ENCODE peak calls at places on chromosome X, in ten cellular contexts. M, G, J, Q, C, R, K, L, B and N are unnamed samples.

GRCh38 chrX:32041181-32041580 is 969.3 kb upstream of the FTHL17 start:
- DNase-seq in M (no peak), G (no peak), J (no peak), Q (no peak), C (no peak), R (no peak), K (no peak), L (no peak), B (no peak), N (no peak)

GRCh38 chrX:38505583-38505982 is 55.8 kb upstream of the TSPAN7 start:
- DNase-seq in M (no peak), G (no peak), J (no peak), Q (no peak), C (no peak), R (no peak), K (no peak), L (no peak), B (no peak), N (no peak)

GRCh38 chrX:97057349-97057909 is 173.7 kb downstream of the RPA4 start:
- DNase-seq in M (no peak), G (no peak), J (no peak), Q (no peak), C (no peak), R (no peak), K (peak), L (no peak), B (no peak), N (no peak)

GRCh38 chrX:101057095-101057714 is 5.3 kb upstream of the TRMT2B start:
- DNase-seq in M (peak), G (no peak), J (no peak), Q (no peak), C (no peak), R (no peak), K (no peak), L (peak), B (peak), N (no peak)

GRCh38 chrX:41785685-41786084 is 61.7 kb downstream of the GPR82 start:
- DNase-seq in M (no peak), G (no peak), J (peak), Q (no peak), C (no peak), R (no peak), K (no peak), L (no peak), B (no peak), N (no peak)

GRCh38 chrX:68978211-68978780 is 149.5 kb downstream of the EFNB1 start:
- DNase-seq in M (no peak), G (no peak), J (peak), Q (no peak), C (no peak), R (no peak), K (no peak), L (no peak), B (peak), N (no peak)

GRCh38 chrX:2391869-2392606 is 108.7 kb downstream of the DHRSX start:
- DNase-seq in M (no peak), G (no peak), J (peak), Q (no peak), C (no peak), R (no peak), K (no peak), L (no peak), B (peak), N (no peak)

GRCh38 chrX:123121241-123121640 is 62.8 kb upstream of the GRIA3 start:
- DNase-seq in M (no peak), G (no peak), J (no peak), Q (no peak), C (no peak), R (no peak), K (no peak), L (no peak), B (no peak), N (no peak)

GRCh38 chrX:27445438-27445837 is 17.7 kb downstream of the PPP4R3C start:
- DNase-seq in M (no peak), G (no peak), J (no peak), Q (no peak), C (no peak), R (no peak), K (no peak), L (no peak), B (no peak), N (no peak)

GRCh38 chrX:20056704-20057103 is 60.0 kb downstream of the MAP7D2 start:
- DNase-seq in M (no peak), G (no peak), J (no peak), Q (no peak), C (no peak), R (no peak), K (no peak), L (no peak), B (no peak), N (no peak)

GRCh38 chrX:47413179-47413594 is 42.8 kb downstream of the ZNF157 start:
- DNase-seq in M (no peak), G (no peak), J (no peak), Q (no peak), C (no peak), R (no peak), K (no peak), L (no peak), B (no peak), N (no peak)

GRCh38 chrX:2962346-2962745 is 33.2 kb upstream of the ARSD start:
- DNase-seq in M (no peak), G (no peak), J (no peak), Q (no peak), C (no peak), R (no peak), K (no peak), L (no peak), B (no peak), N (no peak)